ENCODE peak calls at places on chromosomes 11 and 22, in nine cellular contexts. P, F, J, W, B, K, Y, H and D are unnamed samples.

GRCh38 chr11:112231952-112232351 is 5.7 kb downstream of the PTS start:
- DNase-seq in H (no peak), Y (no peak), W (no peak), F (no peak), P (no peak), K (no peak), B (no peak), J (no peak), D (no peak)

GRCh38 chr11:12922980-12923507 is 86.1 kb upstream of the RASSF10 start:
- DNase-seq in H (no peak), F (no peak), W (no peak), P (no peak), B (no peak), K (peak; percentile 50), Y (no peak), J (no peak), D (no peak)

GRCh38 chr11:98300777-98301176 is 720.0 kb upstream of the CNTN5 start:
- DNase-seq in W (no peak), B (no peak), Y (no peak), P (no peak), H (no peak), K (peak; percentile 26), J (no peak), F (no peak), D (no peak)

GRCh38 chr11:46513934-46514342 is 79.9 kb downstream of the AMBRA1 start:
- DNase-seq in K (peak; percentile 84), Y (peak; percentile 72), F (peak; percentile 24), J (no peak), H (no peak), B (no peak), P (no peak), W (peak; percentile 61), D (no peak)

GRCh38 chr11:47992959-47993820 is 12.8 kb downstream of the PTPRJ start:
- DNase-seq in K (peak; percentile 71), B (no peak), J (no peak), F (no peak), P (no peak), H (no peak), W (peak; percentile 82), Y (peak; percentile 51), D (no peak)

GRCh38 chr11:11400635-11401232 is 47.7 kb upstream of the CSNK2A3 start:
- DNase-seq in K (no peak), P (no peak), B (no peak), F (no peak), Y (no peak), H (no peak), J (peak; percentile 52), W (no peak), D (no peak)

GRCh38 chr11:106087815-106088435 is 10.5 kb downstream of the AASDHPPT start:
- DNase-seq in H (peak; percentile 52), K (peak; percentile 78), W (peak; percentile 68), Y (no peak), F (peak; percentile 52), P (peak; percentile 54), J (peak; percentile 54), B (no peak), D (no peak)

GRCh38 chr11:92894197-92894596 is 75.3 kb upstream of the MTNR1B start:
- DNase-seq in J (no peak), H (no peak), B (no peak), P (no peak), Y (no peak), F (no peak), K (no peak), W (peak; percentile 38), D (no peak)

GRCh38 chr11:40679276-40679675 is 780.2 kb downstream of the LRRC4C start:
- DNase-seq in W (no peak), F (no peak), Y (no peak), P (no peak), B (no peak), K (no peak), H (no peak), J (peak; percentile 19), D (no peak)

GRCh38 chr11:92591551-92591950 is 366.9 kb downstream of the FAT3 start:
- DNase-seq in P (no peak), Y (no peak), B (no peak), F (no peak), J (no peak), K (no peak), W (no peak), H (no peak), D (no peak)

GRCh38 chr22:48333816-48334735 is 1493.6 kb downstream of the BRD1 start:
- DNase-seq in Y (no peak), H (no peak), J (no peak), K (no peak), P (peak; percentile 41), F (no peak), B (no peak), W (no peak), D (no peak)

GRCh38 chr11:123217897-123218296 is 22.8 kb upstream of the CLMP start:
- DNase-seq in W (no peak), J (no peak), Y (no peak), P (no peak), H (no peak), B (no peak), F (no peak), K (no peak), D (no peak)

GRCh38 chr22:22702159-22702873 is 57.9 kb downstream of the GGTLC2 start:
- DNase-seq in J (peak; percentile 34), Y (no peak), F (no peak), B (no peak), K (no peak), W (no peak), P (no peak), H (no peak), D (no peak)

GRCh38 chr11:131766637-131767036 is 396.2 kb downstream of the NTM start:
- DNase-seq in J (no peak), Y (no peak), K (no peak), W (no peak), P (no peak), B (no peak), H (no peak), F (no peak), D (no peak)

GRCh38 chr22:26106412-26106811 is 62.9 kb upstream of the SEZ6L start:
- DNase-seq in B (no peak), F (no peak), K (no peak), W (no peak), Y (no peak), J (no peak), P (no peak), H (no peak), D (no peak)

GRCh38 chr11:19076744-19077589 is 16.4 kb upstream of the MRGPRX2 start:
- DNase-seq in H (peak; percentile 71), B (no peak), P (peak; percentile 62), W (peak; percentile 53), J (peak; percentile 65), K (peak; percentile 57), Y (no peak), F (peak; percentile 35), D (no peak)

GRCh38 chr11:419248-420005 is 4.6 kb upstream of the SIGIRR start:
- DNase-seq in P (peak; percentile 44), W (no peak), F (no peak), B (no peak), Y (no peak), K (no peak), H (no peak), J (no peak), D (no peak)
- H3K4me3 ChIP-seq in P (no peak overlapping the region), W (no peak overlapping the region), F (no peak overlapping the region), B (no peak overlapping the region), Y (no peak overlapping the region), K (no peak overlapping the region), H (no peak overlapping the region), J (no peak overlapping the region), D (no peak overlapping the region)

GRCh38 chr22:28002181-28002700 is 83.2 kb upstream of the PITPNB start:
- DNase-seq in W (no peak), F (no peak), P (no peak), K (peak; percentile 13), B (no peak), Y (no peak), J (no peak), H (no peak), D (no peak)
- TF ChIP-seq CTCF in W (no peak), F (no peak), P (no peak), K (no peak), B (no peak), Y (no peak), J (no peak), H (no peak), D (no peak)

DNA sequence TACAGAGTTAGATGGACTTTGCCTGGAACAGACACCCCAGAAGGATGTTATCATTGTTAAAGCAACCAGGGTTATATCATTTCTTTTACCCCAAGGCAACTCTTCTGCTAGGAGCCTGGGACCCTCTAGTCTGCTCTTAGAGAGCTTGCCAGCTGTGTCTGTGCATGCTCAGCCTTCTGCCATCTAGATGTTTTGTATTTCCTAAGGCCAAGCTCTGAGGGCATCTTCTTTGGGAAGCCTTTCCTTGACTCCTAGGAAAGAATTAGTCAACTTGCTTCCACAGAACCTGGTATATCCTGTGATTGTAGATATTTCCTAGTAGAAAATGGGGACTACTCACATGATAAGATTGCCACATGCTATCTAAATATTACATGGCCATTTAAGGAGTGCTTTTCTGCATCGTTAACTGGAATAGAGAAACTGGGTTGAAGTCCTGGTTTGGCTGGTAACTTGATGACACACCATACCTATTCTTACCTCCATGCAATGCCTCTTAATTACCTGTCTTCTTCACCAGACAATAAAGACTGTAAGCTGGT is 87.6 kb downstream of the STIM1 start:
- DNase-seq in Y (no peak), J (no peak), P (no peak), W (no peak), H (no peak), B (no peak), K (peak; percentile 79), F (no peak), D (no peak)
- H3K4me3 ChIP-seq in Y (no peak overlapping the region), J (no peak overlapping the region), P (no peak overlapping the region), W (no peak overlapping the region), H (no peak overlapping the region), B (no peak overlapping the region), K (no peak overlapping the region), F (no peak overlapping the region), D (no peak overlapping the region)

GRCh38 chr11:8683115-8683807 is 669 bp downstream of the RPL27A start:
- DNase-seq in B (no peak), W (no peak), H (peak; percentile 71), Y (no peak), F (no peak), K (no peak), J (peak; percentile 45), P (peak; percentile 66), D (no peak)

GRCh38 chr11:8685306-8685705 is 2.7 kb downstream of the RPL27A start:
- DNase-seq in P (no peak), Y (no peak), J (no peak), K (no peak), H (no peak), B (no peak), F (no peak), W (no peak), D (no peak)

GRCh38 chr11:8684600-8685290 is 2.2 kb downstream of the RPL27A start:
- DNase-seq in B (no peak), W (no peak), Y (no peak), H (no peak), K (no peak), P (no peak), J (no peak), F (no peak), D (no peak)

GRCh38 chr11:8686325-8686724 is 3.7 kb downstream of the RPL27A start:
- DNase-seq in F (no peak), W (no peak), J (no peak), Y (no peak), K (no peak), H (no peak), B (no peak), P (no peak), D (no peak)

DNA sequence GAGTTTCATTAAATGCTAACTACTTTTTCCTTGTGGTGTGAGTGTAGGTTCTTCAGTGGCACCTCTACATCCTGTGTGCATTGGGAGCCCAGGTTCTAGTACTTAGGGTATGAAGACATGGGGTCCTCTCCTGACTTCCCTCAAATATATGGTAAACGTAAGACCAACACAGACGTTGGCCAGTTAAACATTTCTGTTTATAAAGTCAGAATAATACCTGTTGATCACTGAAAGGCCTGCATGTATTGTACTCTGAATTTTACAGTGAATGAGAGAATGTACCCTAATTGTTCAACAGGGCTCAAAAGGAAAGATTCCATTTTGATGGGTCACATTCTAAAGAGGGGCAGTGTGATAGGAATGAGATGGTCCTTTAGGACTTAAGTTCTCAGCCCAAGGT is 3.2 kb downstream of the RPL27A start:
- DNase-seq in B (no peak), F (no peak), P (no peak), K (no peak), J (no peak), Y (no peak), H (no peak), W (no peak), D (no peak)
- TF ChIP-seq CTCF in B (no peak), F (no peak), P (no peak), K (no peak), J (no peak), Y (no peak), H (no peak), W (no peak), D (no peak)